ENCODE peak calls at places on chromosomes 7 and 10, in four cellular contexts. V is WTC11, P is HepG2, H is GM12878. F is an unnamed sample.

GRCh38 chr7:98372993-98373392 is 27.9 kb downstream of the BAIAP2L1 start:
- DNase-seq in V (no peak), P (no peak), H (no peak), F (no peak)

GRCh38 chr10:11557513-11557912 is 53.9 kb downstream of the USP6NL start:
- DNase-seq in H (no peak), P (no peak), V (no peak), F (no peak)

GRCh38 chr7:105493928-105494325 is 28.1 kb downstream of the PUS7 start:
- DNase-seq in V (no peak), P (no peak), H (no peak), F (no peak)

GRCh38 chr10:46292573-46293023 is 5.8 kb downstream of the ANTXRL start:
- DNase-seq in V (no peak), P (no peak), H (no peak), F (no peak)

GRCh38 chr10:361203-362135 is 226.2 kb downstream of the ZMYND11 start:
- DNase-seq in V (no peak), P (no peak), H (no peak), F (no peak)

GRCh38 chr10:128274938-128275337 is 148.7 kb upstream of the MKI67 start:
- DNase-seq in H (no peak), V (no peak), P (no peak), F (no peak)

GRCh38 chr10:71522438-71523144 is 125.9 kb downstream of the CDH23 start:
- DNase-seq in V (no peak), H (no peak), P (peak), F (peak)

GRCh38 chr10:115980470-115980869 is 292.5 kb downstream of the GFRA1 start:
- DNase-seq in V (no peak), H (no peak), P (no peak), F (no peak)

GRCh38 chr7:41459623-41460256 is 243.2 kb downstream of the INHBA start:
- DNase-seq in P (peak), H (no peak), V (no peak), F (no peak)

GRCh38 chr7:8147760-8148463 is 114.1 kb downstream of the ICA1 start:
- DNase-seq in H (no peak), P (no peak), V (no peak), F (no peak)

GRCh38 chr7:12162420-12163113 is 48.5 kb upstream of the TMEM106B start:
- DNase-seq in P (no peak), V (no peak), H (no peak), F (no peak)

GRCh38 chr10:75070478-75071163 is 40.8 kb upstream of the SAMD8 start:
- DNase-seq in V (no peak), H (no peak), P (no peak), F (no peak)

GRCh38 chr7:50362142-50362541 is 57.6 kb downstream of the IKZF1 start:
- DNase-seq in P (no peak), V (no peak), H (no peak), F (no peak)

GRCh38 chr7:98354511-98355249 is 46.2 kb downstream of the BAIAP2L1 start:
- DNase-seq in V (no peak), P (peak), H (no peak), F (no peak)

DNA sequence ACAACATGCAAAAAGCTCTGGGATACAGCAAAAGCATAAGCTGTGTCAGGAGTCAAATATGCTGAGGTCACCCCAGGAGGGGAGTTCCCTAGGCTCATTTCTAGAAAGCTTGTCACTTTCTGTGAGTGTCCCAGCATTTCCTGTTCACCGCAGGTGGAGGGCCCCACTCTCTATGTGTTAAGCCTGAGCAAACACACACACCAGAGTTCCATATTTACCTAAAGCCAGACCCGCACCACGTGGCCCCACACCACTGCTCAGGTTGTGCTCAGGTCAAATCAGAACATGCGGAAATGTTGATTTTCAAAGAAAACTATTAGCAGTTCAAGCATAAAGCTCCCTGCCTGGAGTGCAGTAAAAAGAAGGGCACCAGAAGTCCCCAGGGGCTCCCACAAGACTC is 259.6 kb upstream of the PPP2R2D start:
- DNase-seq in V (no peak), H (peak), P (peak), F (no peak)
- TF ChIP-seq ETV6 in V (no peak), H (no peak), P (no peak), F (no peak)

DNA sequence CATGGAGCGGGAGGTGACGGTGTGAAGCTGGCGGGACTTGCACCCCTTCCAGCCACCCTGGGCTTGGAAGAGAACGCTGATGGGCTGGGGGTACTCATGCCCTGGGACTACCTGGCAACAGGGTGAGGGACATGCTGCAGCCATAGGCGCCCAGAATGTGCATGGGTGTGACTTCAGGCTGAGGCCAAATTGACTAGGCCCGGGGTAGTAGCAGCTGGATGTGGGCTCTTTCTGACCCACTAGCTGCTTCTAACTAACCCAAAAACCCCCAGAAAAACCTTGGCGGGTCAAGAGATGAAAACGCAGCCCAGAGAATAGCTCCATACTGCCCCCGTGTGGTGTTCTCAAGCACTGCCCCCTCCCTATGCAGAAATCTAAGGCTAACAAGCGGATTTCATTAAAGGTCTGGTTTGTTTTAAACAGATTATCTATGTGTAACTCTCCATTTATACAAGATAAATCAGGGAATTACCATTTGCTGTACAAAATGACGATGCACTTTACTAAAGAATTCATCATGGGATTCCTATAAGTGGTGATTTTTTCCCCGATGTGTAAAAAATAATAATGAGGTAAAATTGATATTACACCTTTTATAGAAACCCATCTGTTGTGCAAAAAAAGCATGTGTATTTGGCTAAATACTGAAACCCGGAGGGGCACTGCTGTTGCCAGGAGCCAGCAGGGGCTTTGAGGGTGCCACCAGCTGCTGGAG is 4.2 kb downstream of the SMARCD3 start:
- DNase-seq in H (peak), P (no peak), V (peak), F (peak)
- TF ChIP-seq ETV6 in H (no peak), P (no peak), V (no peak), F (no peak)

GRCh38 chr7:514651-515598 is 4.7 kb downstream of the PDGFA start:
- DNase-seq in V (peak), P (no peak), H (no peak), F (peak)

GRCh38 chr7:515628-516027 is 4.0 kb downstream of the PDGFA start:
- DNase-seq in V (peak), H (no peak), P (no peak), F (no peak)

GRCh38 chr7:517848-518629 is 1.6 kb downstream of the PDGFA start:
- DNase-seq in P (no peak), H (no peak), V (peak), F (peak)

GRCh38 chr7:516606-517456 is 2.8 kb downstream of the PDGFA start:
- DNase-seq in P (peak), V (no peak), H (no peak), F (peak)

GRCh38 chr7:516216-516605 is 3.4 kb downstream of the PDGFA start:
- DNase-seq in V (no peak), H (no peak), P (no peak), F (no peak)
- TF ChIP-seq ETV6 in V (no peak), H (no peak), P (no peak), F (no peak)

DNA sequence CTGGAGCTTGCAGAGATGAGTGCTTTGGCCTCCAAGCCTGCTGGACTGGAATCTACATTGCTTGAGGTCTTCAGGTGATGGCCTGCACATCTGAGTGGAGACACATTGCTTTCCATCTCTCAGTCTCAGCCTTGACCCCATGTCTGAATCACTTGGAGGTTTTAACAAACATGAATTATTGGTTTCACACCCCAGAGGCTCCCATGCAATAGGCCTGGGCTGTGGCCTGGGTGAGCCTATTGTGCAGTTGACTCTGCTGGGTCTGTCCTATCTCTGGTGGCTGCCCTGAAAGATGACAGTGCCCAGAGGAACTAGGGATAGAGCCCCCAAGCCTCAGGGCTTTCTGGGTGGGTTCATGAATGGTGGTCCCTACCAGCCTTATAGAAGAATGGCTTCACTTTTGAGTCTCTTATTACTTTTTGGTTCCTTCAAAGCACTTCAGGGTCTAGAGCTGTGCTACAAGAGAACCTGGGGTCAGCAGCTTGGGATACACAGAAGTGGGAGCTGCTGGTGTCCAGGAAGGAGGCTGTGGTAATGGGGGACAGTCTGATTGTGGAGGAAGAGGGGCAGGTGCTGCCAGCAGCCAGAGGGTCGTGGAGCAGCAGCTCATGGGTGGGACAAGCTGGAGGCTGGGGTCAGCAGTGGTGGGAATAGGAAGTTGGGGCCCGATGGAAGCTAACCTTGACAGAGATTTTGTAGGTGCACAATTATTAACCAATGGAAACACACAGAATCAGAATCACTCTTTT is 5.5 kb downstream of the RAMP3 start:
- DNase-seq in P (no peak), H (no peak), V (no peak), F (no peak)
- TF ChIP-seq ETV6 in P (no peak), H (no peak), V (no peak), F (no peak)

GRCh38 chr7:115679976-115680375 is 350.6 kb downstream of the TFEC start:
- DNase-seq in P (peak), H (peak), V (peak), F (no peak)

GRCh38 chr7:115683093-115683492 is 347.5 kb downstream of the TFEC start:
- DNase-seq in V (no peak), H (no peak), P (no peak), F (no peak)

GRCh38 chr7:115679423-115679822 is 351.1 kb downstream of the TFEC start:
- DNase-seq in V (no peak), P (no peak), H (no peak), F (no peak)

GRCh38 chr7:115680921-115681320 is 349.6 kb downstream of the TFEC start:
- DNase-seq in V (no peak), P (no peak), H (no peak), F (no peak)

GRCh38 chr7:115682507-115682906 is 348.1 kb downstream of the TFEC start:
- DNase-seq in V (no peak), H (no peak), P (no peak), F (no peak)
- TF ChIP-seq ETV6 in V (no peak), H (no peak), P (no peak), F (no peak)